ENCODE peak calls at places on chromosomes 6 and 20, in nine cellular contexts. G is heart right ventricle; E is AG09309; V is neural progenitor cell; R is CD4-positive, alpha-beta T cell; I is GM10248; X is PC-9; J is fibroblast of pulmonary artery; W is HCT116. H is an unnamed sample.
A peak's percentile ranks its signal among the peaks of the same experiment; 100 is the strongest.

GRCh38 chr6:25307805-25308494 is 28.8 kb downstream of the CARMIL1 start:
- DNase-seq in X (no peak), G (no peak), V (no peak), E (no peak), J (no peak), I (no peak), W (no peak), R (no peak), H (no peak)

GRCh38 chr6:17226766-17227338 is 54.3 kb upstream of the RBM24 start:
- DNase-seq in W (no peak), I (no peak), E (no peak), X (no peak), G (no peak), R (no peak), V (no peak), J (no peak), H (no peak)

GRCh38 chr6:19150307-19150706 is 686.9 kb upstream of the ID4 start:
- DNase-seq in E (no peak), R (no peak), X (no peak), V (no peak), J (no peak), I (no peak), G (no peak), W (no peak), H (no peak)

GRCh38 chr6:123668965-123669591 is 32.3 kb upstream of the TRDN start:
- DNase-seq in G (no peak), E (no peak), X (no peak), I (no peak), R (no peak), V (no peak), J (no peak), W (no peak), H (no peak)

GRCh38 chr6:163944897-163945296 is 530.4 kb downstream of the QKI start:
- DNase-seq in E (no peak), I (no peak), W (no peak), X (no peak), V (peak; percentile 58), R (no peak), G (no peak), J (no peak), H (no peak)

GRCh38 chr20:21981179-21981578 is 275.7 kb downstream of the PAX1 start:
- DNase-seq in V (no peak), G (no peak), E (no peak), X (no peak), W (no peak), I (no peak), J (peak; percentile 4), R (no peak), H (no peak)

GRCh38 chr20:723756-724155 is 44.5 kb downstream of the SLC52A3 start:
- DNase-seq in E (no peak), G (peak; percentile 12), W (no peak), X (no peak), I (no peak), J (no peak), V (no peak), R (no peak), H (no peak)

GRCh38 chr6:30129270-30129669 is 6.7 kb upstream of the TRIM40 start:
- DNase-seq in R (no peak), W (no peak), I (no peak), J (no peak), V (no peak), G (no peak), E (no peak), X (no peak), H (no peak)

DNA sequence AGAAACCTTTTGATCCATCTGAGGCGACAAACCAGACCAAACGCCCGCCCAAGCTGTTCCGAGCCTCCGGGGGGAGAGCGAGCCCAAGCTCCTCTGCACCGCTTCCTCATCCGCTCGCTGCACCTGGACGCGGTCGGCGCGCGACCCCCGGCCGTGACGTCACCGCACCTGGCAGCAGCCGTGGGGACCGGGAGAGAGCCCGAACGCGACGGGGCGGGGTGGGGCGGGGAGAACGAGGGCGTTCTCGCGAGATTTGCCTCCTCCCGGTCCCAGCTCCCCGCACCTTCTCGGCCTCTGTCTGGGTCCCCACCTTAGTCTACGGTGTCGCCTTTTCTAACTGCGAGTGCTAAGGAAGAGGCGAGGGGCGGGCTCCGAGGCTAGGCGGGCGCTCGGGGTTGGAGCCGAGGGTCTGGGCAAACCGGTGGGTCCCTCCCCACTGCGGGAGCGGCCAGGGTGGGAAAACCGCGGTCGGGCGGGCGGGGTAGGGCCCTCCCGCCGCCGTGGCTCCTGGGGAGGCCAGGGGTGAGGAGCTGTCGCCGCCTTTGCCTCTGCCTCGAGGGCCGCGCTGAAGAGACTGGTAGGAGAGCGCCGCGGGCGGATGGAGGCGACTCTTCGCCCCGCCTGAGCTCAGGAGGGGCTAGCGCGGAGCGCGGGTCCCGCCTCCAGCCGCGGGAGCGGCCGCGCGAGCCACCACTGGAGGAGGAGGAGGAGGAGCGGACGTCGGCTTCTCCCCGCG is at the start of gene CD2AP:
- DNase-seq in R (peak; percentile 88), J (peak; percentile 84), I (peak; percentile 93), E (no peak), W (peak; percentile 80), G (peak; percentile 89), X (peak; percentile 80), V (peak; percentile 96), H (peak; percentile 89)
- TF ChIP-seq CTCF in R (no peak), J (no peak), I (no peak), E (no peak), W (no peak), G (peak; percentile 14), X (no peak), V (peak; percentile 23), H (no peak)

GRCh38 chr6:135680964-135681913 is 170.3 kb upstream of the PDE7B start:
- DNase-seq in X (no peak), G (no peak), W (no peak), J (no peak), E (no peak), R (no peak), V (no peak), I (no peak), H (no peak)

GRCh38 chr6:135672256-135672655 is 174.7 kb upstream of the AHI1 start:
- DNase-seq in W (no peak), J (no peak), G (no peak), R (no peak), I (no peak), X (no peak), E (no peak), V (no peak), H (no peak)

GRCh38 chr6:135675026-135675425 is 176.5 kb upstream of the PDE7B start:
- DNase-seq in V (no peak), R (no peak), I (no peak), X (no peak), G (no peak), E (no peak), W (no peak), J (no peak), H (no peak)

GRCh38 chr6:135673671-135674309 is 176.2 kb upstream of the AHI1 start:
- DNase-seq in I (no peak), E (peak; percentile 18), W (no peak), R (no peak), X (no peak), G (no peak), J (peak; percentile 8), V (no peak), H (no peak)

DNA sequence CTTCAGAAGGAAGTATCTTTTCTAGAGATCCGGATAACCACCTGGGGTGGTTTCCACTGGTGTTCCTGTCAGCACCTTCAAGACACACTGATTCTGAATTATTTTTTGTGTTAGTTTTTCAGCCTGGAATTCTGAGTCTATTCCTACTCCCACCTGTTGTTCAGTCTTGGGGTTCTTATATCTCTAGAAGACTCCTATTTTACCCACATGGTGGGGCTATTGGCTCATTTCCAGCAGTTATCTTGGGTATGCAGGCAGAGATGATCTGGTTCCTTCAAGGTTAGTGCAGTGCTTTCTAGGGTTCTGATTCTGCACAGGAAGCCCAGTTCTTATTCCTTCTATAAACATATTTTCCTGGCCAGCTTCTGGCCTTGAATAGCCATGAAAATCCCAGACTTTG is 175.6 kb upstream of the PDE7B start:
- DNase-seq in G (no peak), R (peak; percentile 38), W (peak; percentile 23), V (peak; percentile 72), X (no peak), J (peak; percentile 58), I (peak; percentile 18), E (no peak), H (no peak)
- TF ChIP-seq CTCF in G (peak; percentile 37), R (peak; percentile 81), W (peak; percentile 41), V (peak; percentile 76), X (peak; percentile 57), J (peak; percentile 3), I (peak; percentile 30), E (no peak), H (peak; percentile 81)

GRCh38 chr6:28768187-28768913 is 155.4 kb downstream of the TRIM27 start:
- DNase-seq in V (no peak), G (no peak), W (no peak), X (no peak), E (no peak), J (no peak), I (no peak), R (no peak), H (no peak)

GRCh38 chr6:28767691-28768090 is 156.1 kb downstream of the TRIM27 start:
- DNase-seq in W (no peak), V (no peak), I (no peak), R (no peak), E (no peak), X (no peak), G (no peak), J (no peak), H (no peak)

GRCh38 chr6:28770732-28771131 is 153.1 kb downstream of the TRIM27 start:
- DNase-seq in G (no peak), E (no peak), V (no peak), W (no peak), R (no peak), J (no peak), X (no peak), I (no peak), H (no peak)

GRCh38 chr6:28771401-28772267 is 152.2 kb downstream of the TRIM27 start:
- DNase-seq in R (no peak), W (no peak), I (no peak), V (peak; percentile 84), X (no peak), J (no peak), E (no peak), G (no peak), H (no peak)

DNA sequence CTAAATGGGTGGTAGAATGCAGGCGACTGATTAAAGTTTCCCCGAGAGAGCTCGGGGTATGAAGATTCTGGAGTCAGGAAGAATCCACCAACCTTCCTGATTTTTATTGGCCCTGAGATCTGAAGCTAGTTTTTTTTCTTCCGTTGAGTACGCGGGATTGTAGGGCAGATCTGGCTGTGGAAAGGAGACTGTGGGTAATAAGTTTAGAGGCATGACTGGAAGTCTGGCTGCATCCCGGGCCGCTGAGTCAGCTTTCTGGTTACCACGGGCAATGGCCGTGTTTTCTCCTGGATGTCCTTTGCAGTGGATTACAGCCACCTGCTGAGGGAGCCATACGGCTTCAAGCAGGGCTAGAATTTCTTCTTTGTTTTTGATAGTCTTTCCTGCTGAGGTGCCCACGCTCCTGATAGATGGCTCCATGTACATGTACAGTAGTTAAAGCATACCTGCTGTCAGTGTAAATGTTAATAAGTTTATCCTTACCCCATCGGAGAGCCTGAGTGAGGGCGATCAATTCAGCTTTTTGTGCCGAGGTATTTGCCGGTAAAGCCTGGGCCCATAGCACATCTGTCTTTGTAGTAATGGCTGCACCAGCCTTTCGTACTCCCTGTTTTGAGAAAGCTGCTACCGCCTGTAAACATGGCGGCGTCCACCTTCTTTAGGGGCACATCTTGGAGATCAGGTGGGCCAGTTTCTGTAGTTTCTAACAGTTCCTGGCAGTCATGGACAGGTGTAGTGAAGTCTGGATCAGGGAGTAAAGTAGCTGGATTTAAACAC is 154.0 kb downstream of the TRIM27 start:
- DNase-seq in R (no peak), X (no peak), I (no peak), J (peak; percentile 24), G (no peak), W (no peak), V (peak; percentile 71), E (no peak), H (no peak)
- TF ChIP-seq CTCF in R (no peak), X (peak; percentile 47), I (peak; percentile 3), J (peak; percentile 1), G (no peak), W (peak; percentile 53), V (peak; percentile 35), E (peak; percentile 21), H (peak; percentile 19)

GRCh38 chr6:97440590-97441176 is 157.7 kb upstream of the MMS22L start:
- DNase-seq in R (no peak), E (no peak), G (peak; percentile 8), X (no peak), W (peak; percentile 46), V (peak; percentile 75), J (peak; percentile 44), I (no peak), H (no peak)
- TF ChIP-seq CTCF in R (no peak), E (peak; percentile 50), G (peak; percentile 30), X (no peak), W (peak; percentile 69), V (peak; percentile 75), J (peak; percentile 64), I (peak; percentile 21), H (peak; percentile 77)